ENCODE peak calls at places on chromosome 1, in seven cellular contexts. O, B, C, H, U, Y and R are unnamed samples.

GRCh38 chr1:150162862-150163706 is 13.4 kb downstream of the PLEKHO1 start:
- DNase-seq in O (peak; percentile 85), B (no peak), C (no peak), H (peak; percentile 100), U (peak; percentile 93), Y (peak; percentile 70), R (peak; percentile 93)

GRCh38 chr1:53327183-53327941 is 508 bp downstream of the LRP8 start:
- DNase-seq in O (no peak), B (no peak), C (peak; percentile 42), H (peak; percentile 20), U (peak; percentile 40), Y (peak; percentile 70), R (no peak)

GRCh38 chr1:65009724-65010420 is 43.5 kb upstream of the JAK1 start:
- DNase-seq in O (no peak), B (no peak), C (no peak), H (no peak), U (no peak), Y (no peak), R (no peak)

GRCh38 chr1:1080122-1080753 is 6.1 kb upstream of the RNF223 start:
- DNase-seq in O (peak; percentile 36), B (no peak), C (no peak), H (no peak), U (peak; percentile 34), Y (peak; percentile 65), R (no peak)

GRCh38 chr1:18681423-18681835 is 50.8 kb downstream of the PAX7 start:
- DNase-seq in O (no peak), B (no peak), C (no peak), H (no peak), U (no peak), Y (no peak), R (peak; percentile 8)

GRCh38 chr1:51850420-51851297 is 27.9 kb downstream of the NRDC start:
- DNase-seq in O (peak; percentile 34), B (no peak), C (no peak), H (peak; percentile 2), U (peak; percentile 44), Y (no peak), R (peak; percentile 16)

GRCh38 chr1:115175596-115175995 is 86.3 kb upstream of the TSPAN2 start:
- DNase-seq in O (no peak), B (no peak), C (no peak), H (no peak), U (no peak), Y (no peak), R (no peak)

GRCh38 chr1:63068626-63069025 is 253.7 kb upstream of the FOXD3 start:
- DNase-seq in O (no peak), B (no peak), C (no peak), H (no peak), U (no peak), Y (no peak), R (no peak)

GRCh38 chr1:70353641-70354331 is 736 bp downstream of the ANKRD13C start:
- DNase-seq in O (peak; percentile 58), B (no peak), C (no peak), H (peak; percentile 71), U (peak; percentile 43), Y (peak; percentile 13), R (no peak)

GRCh38 chr1:83102630-83103071 is 896.3 kb downstream of the TTLL7 start:
- DNase-seq in O (no peak), B (no peak), C (no peak), H (no peak), U (no peak), Y (peak; percentile 14), R (no peak)